ENCODE peak calls at places on chromosome 4, in nine cellular contexts. Q is activated effector memory CD4-positive, alpha-beta T cell treated with anti-CD3 and anti-CD28 coated beads, Interleukin-2, amount 50 U/mL, for 16 hours; E is GM10248; U is NCI-H2081; J is COR-L47; D is M059J; L is brain microvascular endothelial cell; M is mucosa of descending colon; N is ecto neural progenitor cell. O is an unnamed sample.

GRCh38 chr4:159146007-159146330 is 43.1 kb downstream of the RAPGEF2 start:
- DNase-seq in U (no peak), J (no peak), L (no peak), E (no peak), Q (no peak), M (no peak), N (no peak), D (no peak), O (no peak)

GRCh38 chr4:30429813-30430466 is 290.2 kb upstream of the PCDH7 start:
- DNase-seq in M (no peak), N (no peak), J (no peak), Q (no peak), U (no peak), D (peak), E (no peak), L (peak), O (peak)

GRCh38 chr4:106763044-106763443 is 273.1 kb downstream of the DKK2 start:
- DNase-seq in N (peak), J (no peak), D (peak), Q (no peak), U (no peak), L (no peak), M (no peak), E (no peak), O (no peak)

GRCh38 chr4:168408620-168409019 is 71.7 kb downstream of the DDX60L start:
- DNase-seq in U (peak), Q (no peak), D (peak), N (no peak), E (no peak), J (peak), M (no peak), L (peak), O (no peak)

GRCh38 chr4:26238782-26239647 is 81.8 kb upstream of the RBPJ start:
- DNase-seq in D (peak), M (no peak), Q (no peak), N (peak), U (peak), L (peak), J (peak), E (no peak), O (no peak)

GRCh38 chr4:54898163-54898562 is 227.2 kb downstream of the KDR start:
- DNase-seq in J (no peak), Q (no peak), M (no peak), E (no peak), U (no peak), L (peak), D (no peak), N (no peak), O (no peak)

GRCh38 chr4:41160010-41160789 is 54.1 kb downstream of the APBB2 start:
- DNase-seq in N (no peak), E (no peak), J (no peak), Q (no peak), U (no peak), M (no peak), L (peak), D (peak), O (no peak)

GRCh38 chr4:54213001-54213400 is 16.1 kb upstream of the PDGFRA start:
- DNase-seq in D (no peak), J (no peak), U (no peak), M (no peak), Q (no peak), E (no peak), L (no peak), N (no peak), O (no peak)

GRCh38 chr4:74376888-74377483 is 12.0 kb downstream of the EREG start:
- DNase-seq in U (peak), M (no peak), Q (no peak), L (peak), N (no peak), D (peak), E (peak), J (peak), O (no peak)

GRCh38 chr4:126766266-126766665 is 866.5 kb upstream of the INTU start:
- DNase-seq in J (no peak), Q (no peak), N (no peak), L (no peak), D (no peak), U (no peak), M (no peak), E (no peak), O (no peak)

GRCh38 chr4:35500812-35501211 is 743.5 kb downstream of the ARAP2 start:
- DNase-seq in M (no peak), E (no peak), U (no peak), L (no peak), Q (no peak), J (no peak), N (no peak), D (no peak), O (no peak)

GRCh38 chr4:106038012-106038411 is 142.7 kb downstream of the NPNT start:
- DNase-seq in L (no peak), D (no peak), U (no peak), N (no peak), J (no peak), M (no peak), E (no peak), Q (no peak), O (no peak)

GRCh38 chr4:86556791-86557415 is 37.2 kb upstream of the PTPN13 start:
- DNase-seq in N (no peak), Q (no peak), J (no peak), M (no peak), E (no peak), U (no peak), D (peak), L (no peak), O (peak)

GRCh38 chr4:124060261-124060918 is 652.1 kb downstream of the ANKRD50 start:
- DNase-seq in Q (no peak), N (no peak), D (peak), M (no peak), L (peak), E (no peak), U (no peak), J (no peak), O (no peak)

GRCh38 chr4:169270810-169271691 is at the start of gene SH3RF1:
- DNase-seq in L (peak), J (peak), E (peak), U (peak), Q (no peak), D (peak), N (peak), M (peak), O (peak)

GRCh38 chr4:90495936-90496335 is 368.7 kb downstream of the CCSER1 start:
- DNase-seq in J (no peak), D (peak), U (no peak), M (no peak), Q (no peak), N (no peak), E (no peak), L (no peak), O (no peak)

GRCh38 chr4:55754754-55755350 is 64.7 kb upstream of the EXOC1L start:
- DNase-seq in Q (no peak), J (no peak), L (no peak), E (no peak), N (no peak), U (no peak), D (peak), M (no peak), O (no peak)

GRCh38 chr4:54187148-54187547 is 41.9 kb upstream of the PDGFRA start:
- DNase-seq in D (no peak), N (no peak), M (no peak), Q (no peak), L (no peak), J (no peak), E (no peak), U (no peak), O (no peak)

GRCh38 chr4:147927377-147928137 is 195.7 kb downstream of the ARHGAP10 start:
- DNase-seq in D (no peak), L (peak), M (no peak), J (no peak), N (no peak), E (no peak), Q (no peak), U (no peak), O (no peak)

GRCh38 chr4:158588285-158588684 is 66.6 kb downstream of the RXFP1 start:
- DNase-seq in J (no peak), D (no peak), L (no peak), N (no peak), U (no peak), E (no peak), Q (no peak), M (no peak), O (no peak)

GRCh38 chr4:81913427-81913878 is 441.7 kb upstream of the RASGEF1B start:
- DNase-seq in J (peak), N (peak), E (peak), D (peak), L (peak), U (no peak), M (no peak), Q (peak), O (no peak)

GRCh38 chr4:140246216-140246615 is 92.2 kb upstream of the MAML3 start:
- DNase-seq in U (no peak), L (no peak), E (no peak), J (no peak), M (no peak), D (no peak), N (no peak), Q (no peak), O (no peak)

GRCh38 chr4:177079327-177079726 is 230.3 kb upstream of the NEIL3 start:
- DNase-seq in U (no peak), L (no peak), E (no peak), N (no peak), Q (no peak), J (no peak), D (peak), M (no peak), O (no peak)

GRCh38 chr4:110087116-110087708 is 111.2 kb downstream of the ELOVL6 start:
- DNase-seq in D (peak), Q (no peak), U (peak), N (no peak), L (peak), E (no peak), M (no peak), J (peak), O (no peak)

GRCh38 chr4:118811832-118812231 is 24.1 kb downstream of the SEC24D start:
- DNase-seq in E (no peak), J (no peak), Q (no peak), L (no peak), D (no peak), N (no peak), M (no peak), U (no peak), O (no peak)

O was measured in GM06990.